ENCODE peak calls at places on chromosomes 11 and 22, in seven cellular contexts. I is GM23248, X is GM23338, W is HCT116, O is PC-3, Y is MM.1S, Q is PC-9. F is an unnamed sample.

GRCh38 chr11:3849297-3849874 is 6.1 kb upstream of the STIM1 start:
- DNase-seq in O (peak; percentile 74), Q (peak; percentile 12), I (peak; percentile 67), Y (peak; percentile 59), X (peak; percentile 66), W (no peak), F (peak; percentile 63)

GRCh38 chr11:65502274-65502851 is 3.5 kb downstream of the MALAT1 start:
- DNase-seq in X (no peak), Q (no peak), O (no peak), I (peak; percentile 74), Y (peak; percentile 31), W (no peak), F (no peak)

GRCh38 chr11:2783536-2784082 is 83.8 kb upstream of the KCNQ1OT1 start:
- DNase-seq in Q (no peak), W (no peak), Y (peak; percentile 46), X (no peak), I (no peak), O (no peak), F (no peak)

GRCh38 chr11:200224-201003 is 6.8 kb downstream of the BET1L start:
- DNase-seq in Q (no peak), Y (no peak), O (no peak), W (no peak), X (peak; percentile 17), I (no peak), F (no peak)

GRCh38 chr22:39024923-39025322 is 4.0 kb downstream of the APOBEC3D start:
- DNase-seq in O (no peak), Y (peak; percentile 83), I (no peak), X (no peak), Q (no peak), W (no peak), F (no peak)

GRCh38 chr22:20566420-20567260 is 59.2 kb downstream of the MED15 start:
- DNase-seq in I (peak; percentile 93), Q (peak; percentile 51), O (peak; percentile 87), Y (no peak), X (no peak), W (no peak), F (peak; percentile 46)

GRCh38 chr11:30914143-30914762 is 328.1 kb upstream of the MPPED2 start:
- DNase-seq in O (peak; percentile 47), Y (peak; percentile 14), I (peak; percentile 85), X (peak; percentile 87), W (peak; percentile 15), Q (peak; percentile 9), F (peak; percentile 85)

GRCh38 chr11:8086001-8086479 is 5.0 kb downstream of the TUB start:
- DNase-seq in X (peak; percentile 30), O (no peak), Q (no peak), I (peak; percentile 29), W (no peak), Y (no peak), F (no peak)

GRCh38 chr22:31104869-31105268 is 2.5 kb downstream of the SELENOM start:
- DNase-seq in O (no peak), Y (no peak), Q (no peak), X (peak; percentile 93), W (no peak), I (peak; percentile 12), F (peak; percentile 56)

GRCh38 chr22:29203883-29204282 is 1.8 kb upstream of the EMID1 start:
- DNase-seq in O (no peak), W (no peak), I (no peak), Q (no peak), X (no peak), Y (peak; percentile 9), F (no peak)

GRCh38 chr11:116202922-116203321 is 569.9 kb downstream of the BUD13 start:
- DNase-seq in X (no peak), Y (no peak), I (no peak), Q (no peak), O (no peak), W (no peak), F (no peak)

GRCh38 chr22:44132724-44133123 is 48.0 kb upstream of the PARVG start:
- DNase-seq in Q (no peak), W (no peak), O (no peak), I (no peak), X (peak; percentile 66), Y (no peak), F (no peak)

GRCh38 chr11:111449696-111450479 is 62.3 kb downstream of the BTG4 start:
- DNase-seq in O (no peak), Y (no peak), X (no peak), Q (no peak), W (no peak), I (no peak), F (no peak)

GRCh38 chr11:61193596-61193995 is 9.7 kb upstream of the PGA3 start:
- DNase-seq in O (no peak), W (no peak), X (peak; percentile 31), Q (no peak), Y (no peak), I (no peak), F (no peak)

GRCh38 chr22:28589102-28589501 is 90.5 kb downstream of the TTC28 start:
- DNase-seq in Y (no peak), Q (no peak), W (no peak), X (no peak), I (no peak), O (no peak), F (no peak)

GRCh38 chr11:14506532-14506931 is 6.9 kb upstream of the COPB1 start:
- DNase-seq in X (no peak), Y (no peak), Q (no peak), O (peak; percentile 12), W (no peak), I (peak; percentile 88), F (no peak)

GRCh38 chr11:117580866-117581265 is 216.2 kb downstream of the DSCAML1 start:
- DNase-seq in Y (no peak), Q (no peak), W (no peak), I (no peak), X (no peak), O (no peak), F (no peak)

GRCh38 chr11:76206327-76207081 is at the start of gene WNT11:
- DNase-seq in Y (peak; percentile 59), Q (peak; percentile 75), I (peak; percentile 69), X (peak; percentile 78), W (no peak), O (peak; percentile 57), F (peak; percentile 82)

DNA sequence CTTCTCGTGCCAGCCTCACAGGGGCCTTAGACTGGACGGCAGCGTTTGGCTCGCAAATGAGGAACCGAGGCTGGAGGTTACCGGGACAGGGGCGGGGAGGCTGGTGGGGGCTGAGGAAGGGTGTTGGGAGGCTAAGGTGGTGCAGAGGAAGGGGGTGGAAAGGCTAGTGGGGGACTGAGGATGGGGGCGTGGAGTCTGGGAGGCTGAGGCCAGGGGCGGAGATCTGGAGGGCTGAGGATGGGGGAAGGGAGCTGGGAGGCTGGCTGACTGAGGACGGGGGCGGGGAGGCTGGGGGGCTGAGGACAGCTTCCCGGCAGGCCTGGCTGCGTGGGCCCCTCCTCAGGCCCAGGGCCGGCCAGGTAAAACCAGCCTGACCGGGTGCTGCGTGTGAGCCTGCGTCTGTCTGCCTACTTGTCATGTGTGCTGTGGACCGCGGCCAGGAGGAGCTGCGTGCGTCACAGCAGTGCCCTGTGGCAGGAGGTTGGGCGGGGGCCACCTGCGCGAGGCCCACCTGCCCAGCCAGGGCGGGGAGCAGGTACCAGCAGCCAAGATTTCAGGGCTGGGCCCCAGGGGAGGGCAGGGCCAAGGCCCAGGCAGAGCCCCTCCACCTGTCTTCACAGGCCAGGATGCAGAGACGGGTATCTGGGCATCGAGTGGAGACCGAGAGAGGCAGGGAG is 9.4 kb upstream of the PIM3 start:
- DNase-seq in Y (no peak), Q (peak; percentile 98), I (no peak), W (no peak), O (peak; percentile 91), X (no peak), F (peak; percentile 88)
- H3K27ac ChIP-seq in Y (no peak overlapping the region), Q (peak overlapping the region; percentile 57), I (no peak overlapping the region), W (peak overlapping the region; percentile 60), O (peak overlapping the region; percentile 84), X (no peak overlapping the region), F (peak overlapping the region; percentile 100)

DNA sequence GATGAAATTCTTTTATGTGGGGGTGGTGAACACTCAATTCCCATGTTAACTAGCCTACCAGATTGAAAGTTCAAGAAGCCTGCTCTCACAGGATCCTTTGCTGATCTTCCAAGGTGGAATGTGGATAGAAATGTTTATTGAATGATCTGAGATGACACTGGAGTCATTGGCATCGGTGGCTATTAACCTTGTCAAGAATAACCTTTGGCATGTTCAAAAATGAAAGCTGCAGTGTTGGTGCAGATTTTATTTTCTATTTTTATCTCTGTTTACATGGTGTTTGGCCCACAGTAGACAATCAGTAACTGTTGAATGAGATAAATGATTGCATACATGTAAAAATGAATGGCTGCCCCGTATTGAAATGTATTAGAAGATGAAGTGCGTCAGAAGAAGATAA is 19.0 kb downstream of the MCAM start:
- DNase-seq in W (no peak), O (no peak), X (no peak), Q (no peak), Y (no peak), I (no peak), F (no peak)
- H3K9me2 ChIP-seq in W (no peaks in the 10 kb centered on the region), O (no peaks in the 10 kb centered on the region), X (no peaks in the 10 kb centered on the region), Q (no peaks in the 10 kb centered on the region), Y (no peaks in the 10 kb centered on the region), I (no peaks in the 10 kb centered on the region), F (no peaks in the 10 kb centered on the region)

GRCh38 chr22:37427711-37428635 is 694 bp upstream of the ELFN2 start:
- DNase-seq in W (no peak), O (no peak), Q (no peak), X (peak; percentile 50), I (peak; percentile 23), Y (no peak), F (no peak)
- TF ChIP-seq EZH2 in W (no peak), O (no peak), Q (no peak), X (peak; percentile 73), I (no peak), Y (no peak), F (peak; percentile 10)

GRCh38 chr11:129278586-129279319 is 86.6 kb upstream of the ARHGAP32 start:
- DNase-seq in W (no peak), I (peak; percentile 68), O (peak; percentile 43), X (peak; percentile 33), Y (peak; percentile 16), Q (peak; percentile 8), F (peak; percentile 64)
- H3K27ac ChIP-seq in W (peak overlapping the region; percentile 61), I (no peak overlapping the region), O (no peak overlapping the region), X (no peak overlapping the region), Y (no peak overlapping the region), Q (no peak overlapping the region), F (peak overlapping the region; percentile 38)

GRCh38 chr11:77705195-77705876 is 67.7 kb upstream of the CLNS1A start:
- DNase-seq in Y (no peak), W (peak; percentile 71), O (peak; percentile 91), I (peak; percentile 40), Q (peak; percentile 33), X (peak; percentile 5), F (peak; percentile 43)

GRCh38 chr11:77705877-77706579 is 68.4 kb upstream of the CLNS1A start:
- DNase-seq in Y (no peak), Q (no peak), I (no peak), O (no peak), W (no peak), X (no peak), F (no peak)

DNA sequence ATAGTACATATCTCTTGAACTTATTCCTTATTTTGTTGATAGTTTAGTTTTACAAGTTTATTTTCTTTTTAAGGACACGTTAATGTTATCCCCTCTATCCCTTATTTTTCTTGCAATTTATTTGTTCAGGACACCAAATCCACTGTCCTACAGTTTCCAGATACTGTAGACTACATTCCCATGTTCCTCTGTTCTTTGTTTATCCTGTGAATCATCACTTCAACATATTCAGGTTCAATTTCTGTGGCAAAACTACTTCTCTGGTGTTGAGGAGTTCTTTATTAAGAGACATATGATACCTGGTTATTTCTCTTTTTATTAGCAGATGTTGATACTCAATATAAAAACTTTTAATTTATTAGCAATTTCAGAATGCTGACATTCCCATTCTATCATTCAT is 72.8 kb upstream of the CLNS1A start:
- DNase-seq in Q (no peak), X (no peak), Y (no peak), I (peak; percentile 33), O (peak; percentile 64), W (no peak), F (no peak)
- H3K9me2 ChIP-seq in Q (no peaks in the 10 kb centered on the region), X (no peaks in the 10 kb centered on the region), Y (no peaks in the 10 kb centered on the region), I (no peaks in the 10 kb centered on the region), O (no peaks in the 10 kb centered on the region), W (no peaks in the 10 kb centered on the region), F (no peaks in the 10 kb centered on the region)

GRCh38 chr11:31987118-31988005 is 103.5 kb upstream of the RCN1 start:
- DNase-seq in W (no peak), O (no peak), Y (no peak), I (peak; percentile 29), X (peak; percentile 79), Q (no peak), F (peak; percentile 19)
- TF ChIP-seq EZH2 in W (no peak), O (no peak), Y (no peak), I (no peak), X (peak; percentile 26), Q (no peak), F (peak; percentile 8)

F was measured in hepatocyte.